ENCODE peak calls at places on chromosomes 5 and 9, in five cellular contexts. I is SK-N-SH, C is DMS 273 treated with DMSO at 0.1 percent for 48 hours, D is Ammon's horn, K is mesendoderm. X is an unnamed sample.
A peak's percentile ranks its signal among the peaks of the same experiment; 100 is the strongest.

GRCh38 chr5:60092671-60093422 is 199.3 kb upstream of the PDE4D start:
- DNase-seq in D (no peak), I (no peak), K (no peak), C (no peak), X (no peak)

GRCh38 chr5:75885849-75886596 is 168.8 kb upstream of the POC5 start:
- DNase-seq in K (peak; percentile 70), D (peak; percentile 9), C (no peak), I (peak; percentile 17), X (no peak)

GRCh38 chr9:136456257-136456656 is 16.6 kb upstream of the INPP5E start:
- DNase-seq in C (no peak), K (no peak), D (no peak), I (no peak), X (no peak)

GRCh38 chr5:73373814-73374510 is 74.6 kb downstream of the FOXD1 start:
- DNase-seq in C (peak; percentile 55), D (no peak), K (no peak), I (no peak), X (no peak)

GRCh38 chr9:125913551-125913950 is 166.4 kb downstream of the PBX3 start:
- DNase-seq in C (no peak), D (no peak), I (no peak), K (no peak), X (no peak)

GRCh38 chr5:102971693-102972293 is 148.1 kb downstream of the GIN1 start:
- DNase-seq in I (no peak), D (peak; percentile 56), K (peak; percentile 9), C (peak; percentile 8), X (peak; percentile 5)

GRCh38 chr5:141349917-141350619 is at the start of gene PCDHGB1:
- DNase-seq in D (peak; percentile 44), C (peak; percentile 42), I (peak; percentile 63), K (peak; percentile 85), X (no peak)

GRCh38 chr9:87322840-87323635 is 174.6 kb upstream of the DAPK1 start:
- DNase-seq in D (no peak), K (no peak), C (no peak), I (no peak), X (no peak)

GRCh38 chr5:126443374-126443851 is 20.2 kb downstream of the GRAMD2B start:
- DNase-seq in I (no peak), D (peak; percentile 70), K (no peak), C (no peak), X (no peak)

X was measured in CD4-positive, CD25-positive, alpha-beta regulatory T cell.